ENCODE peak calls at places on chromosome 2, in ten cellular contexts. One of them, this sample, is unnamed.

GRCh38 chr2:190334479-190335224 is 8.7 kb upstream of the INPP1 start:
- DNase-seq in HL-60: no peak
- DNase-seq in CD4-positive, alpha-beta memory T cell: no peak
- DNase-seq in endodermal cell: no peak
- DNase-seq in ovary: no peak
- DNase-seq in coronary artery: no peak
- DNase-seq in lung: no peak
- DNase-seq in breast epithelium: no peak
- DNase-seq in adrenal gland: peak
- DNase-seq in IMR-90: no peak
- DNase-seq in this sample: no peak

GRCh38 chr2:6794484-6794883 is 71.2 kb downstream of the CMPK2 start:
- DNase-seq in coronary artery: no peak
- DNase-seq in adrenal gland: no peak
- DNase-seq in IMR-90: no peak
- DNase-seq in breast epithelium: no peak
- DNase-seq in ovary: no peak
- DNase-seq in endodermal cell: no peak
- DNase-seq in CD4-positive, alpha-beta memory T cell: no peak
- DNase-seq in HL-60: no peak
- DNase-seq in lung: no peak
- DNase-seq in this sample: no peak

GRCh38 chr2:212683346-212683745 is 144.7 kb upstream of the ERBB4 start:
- DNase-seq in endodermal cell: no peak
- DNase-seq in CD4-positive, alpha-beta memory T cell: no peak
- DNase-seq in adrenal gland: no peak
- DNase-seq in ovary: no peak
- DNase-seq in breast epithelium: no peak
- DNase-seq in IMR-90: peak
- DNase-seq in lung: no peak
- DNase-seq in HL-60: no peak
- DNase-seq in coronary artery: no peak
- DNase-seq in this sample: no peak

GRCh38 chr2:236290742-236291425 is 26.7 kb upstream of the ASB18 start:
- DNase-seq in breast epithelium: no peak
- DNase-seq in coronary artery: no peak
- DNase-seq in HL-60: no peak
- DNase-seq in ovary: no peak
- DNase-seq in adrenal gland: no peak
- DNase-seq in endodermal cell: no peak
- DNase-seq in CD4-positive, alpha-beta memory T cell: no peak
- DNase-seq in IMR-90: no peak
- DNase-seq in lung: no peak
- DNase-seq in this sample: no peak

GRCh38 chr2:216164087-216164486 is 54.9 kb downstream of the XRCC5 start:
- DNase-seq in endodermal cell: no peak
- DNase-seq in IMR-90: no peak
- DNase-seq in HL-60: no peak
- DNase-seq in lung: no peak
- DNase-seq in ovary: no peak
- DNase-seq in CD4-positive, alpha-beta memory T cell: no peak
- DNase-seq in coronary artery: no peak
- DNase-seq in breast epithelium: no peak
- DNase-seq in adrenal gland: no peak
- DNase-seq in this sample: no peak

GRCh38 chr2:168816369-168816768 is 13.9 kb downstream of the NOSTRIN start:
- DNase-seq in coronary artery: no peak
- DNase-seq in breast epithelium: no peak
- DNase-seq in lung: no peak
- DNase-seq in ovary: no peak
- DNase-seq in endodermal cell: no peak
- DNase-seq in CD4-positive, alpha-beta memory T cell: no peak
- DNase-seq in HL-60: no peak
- DNase-seq in IMR-90: peak
- DNase-seq in adrenal gland: peak
- DNase-seq in this sample: no peak

GRCh38 chr2:31688282-31688681 is 107.5 kb upstream of the SRD5A2 start:
- DNase-seq in lung: no peak
- DNase-seq in breast epithelium: no peak
- DNase-seq in CD4-positive, alpha-beta memory T cell: no peak
- DNase-seq in endodermal cell: no peak
- DNase-seq in coronary artery: no peak
- DNase-seq in ovary: no peak
- DNase-seq in adrenal gland: no peak
- DNase-seq in IMR-90: no peak
- DNase-seq in HL-60: peak
- DNase-seq in this sample: no peak

GRCh38 chr2:152157253-152157652 is 18.3 kb downstream of the STAM2 start:
- DNase-seq in adrenal gland: no peak
- DNase-seq in HL-60: no peak
- DNase-seq in lung: no peak
- DNase-seq in breast epithelium: no peak
- DNase-seq in CD4-positive, alpha-beta memory T cell: no peak
- DNase-seq in ovary: no peak
- DNase-seq in coronary artery: no peak
- DNase-seq in IMR-90: no peak
- DNase-seq in endodermal cell: no peak
- DNase-seq in this sample: no peak

GRCh38 chr2:101120124-101120996 is 30.8 kb downstream of the TBC1D8 start:
- DNase-seq in endodermal cell: no peak
- DNase-seq in IMR-90: peak
- DNase-seq in CD4-positive, alpha-beta memory T cell: no peak
- DNase-seq in adrenal gland: peak
- DNase-seq in coronary artery: peak
- DNase-seq in lung: peak
- DNase-seq in breast epithelium: peak
- DNase-seq in ovary: peak
- DNase-seq in HL-60: no peak
- DNase-seq in this sample: no peak

GRCh38 chr2:102686479-102687439 is 67.4 kb downstream of the SLC9A2 start:
- DNase-seq in CD4-positive, alpha-beta memory T cell: no peak
- DNase-seq in coronary artery: no peak
- DNase-seq in endodermal cell: no peak
- DNase-seq in ovary: no peak
- DNase-seq in adrenal gland: no peak
- DNase-seq in IMR-90: no peak
- DNase-seq in HL-60: peak
- DNase-seq in lung: no peak
- DNase-seq in breast epithelium: no peak
- DNase-seq in this sample: no peak

GRCh38 chr2:10141736-10142639 is 19.4 kb downstream of the RRM2 start:
- DNase-seq in lung: no peak
- DNase-seq in ovary: no peak
- DNase-seq in CD4-positive, alpha-beta memory T cell: peak
- DNase-seq in endodermal cell: peak
- DNase-seq in IMR-90: no peak
- DNase-seq in coronary artery: no peak
- DNase-seq in HL-60: no peak
- DNase-seq in adrenal gland: peak
- DNase-seq in breast epithelium: no peak
- DNase-seq in this sample: peak

GRCh38 chr2:160842286-160842685 is 317.9 kb upstream of the TANK start:
- DNase-seq in ovary: no peak
- DNase-seq in CD4-positive, alpha-beta memory T cell: no peak
- DNase-seq in IMR-90: no peak
- DNase-seq in HL-60: no peak
- DNase-seq in adrenal gland: no peak
- DNase-seq in endodermal cell: no peak
- DNase-seq in lung: no peak
- DNase-seq in coronary artery: no peak
- DNase-seq in breast epithelium: no peak
- DNase-seq in this sample: no peak

GRCh38 chr2:28613181-28613580 is 117.3 kb downstream of the PLB1 start:
- DNase-seq in adrenal gland: no peak
- DNase-seq in lung: no peak
- DNase-seq in IMR-90: no peak
- DNase-seq in ovary: no peak
- DNase-seq in HL-60: no peak
- DNase-seq in endodermal cell: no peak
- DNase-seq in coronary artery: no peak
- DNase-seq in CD4-positive, alpha-beta memory T cell: peak
- DNase-seq in breast epithelium: no peak
- DNase-seq in this sample: no peak

GRCh38 chr2:45688479-45689298 is 37.2 kb downstream of the PRKCE start:
- DNase-seq in coronary artery: no peak
- DNase-seq in IMR-90: peak
- DNase-seq in lung: no peak
- DNase-seq in adrenal gland: no peak
- DNase-seq in CD4-positive, alpha-beta memory T cell: no peak
- DNase-seq in breast epithelium: no peak
- DNase-seq in endodermal cell: no peak
- DNase-seq in HL-60: no peak
- DNase-seq in ovary: no peak
- DNase-seq in this sample: no peak

GRCh38 chr2:130336877-130337734 is 5.6 kb upstream of the IMP4 start:
- DNase-seq in coronary artery: no peak
- DNase-seq in adrenal gland: peak
- DNase-seq in lung: peak
- DNase-seq in IMR-90: peak
- DNase-seq in breast epithelium: peak
- DNase-seq in ovary: peak
- DNase-seq in endodermal cell: peak
- DNase-seq in CD4-positive, alpha-beta memory T cell: peak
- DNase-seq in HL-60: no peak
- DNase-seq in this sample: peak

GRCh38 chr2:203532957-203533695 is 2.0 kb downstream of the RAPH1 start:
- DNase-seq in CD4-positive, alpha-beta memory T cell: no peak
- DNase-seq in HL-60: no peak
- DNase-seq in lung: no peak
- DNase-seq in IMR-90: peak
- DNase-seq in breast epithelium: no peak
- DNase-seq in ovary: no peak
- DNase-seq in adrenal gland: peak
- DNase-seq in endodermal cell: no peak
- DNase-seq in coronary artery: no peak
- DNase-seq in this sample: no peak

GRCh38 chr2:99079226-99079625 is 62.3 kb upstream of the C2orf15 start:
- DNase-seq in ovary: no peak
- DNase-seq in breast epithelium: no peak
- DNase-seq in coronary artery: no peak
- DNase-seq in endodermal cell: no peak
- DNase-seq in CD4-positive, alpha-beta memory T cell: no peak
- DNase-seq in HL-60: no peak
- DNase-seq in IMR-90: no peak
- DNase-seq in adrenal gland: no peak
- DNase-seq in lung: no peak
- DNase-seq in this sample: no peak

GRCh38 chr2:164826293-164827243 is 15.1 kb downstream of the COBLL1 start:
- DNase-seq in endodermal cell: no peak
- DNase-seq in coronary artery: peak
- DNase-seq in HL-60: no peak
- DNase-seq in ovary: no peak
- DNase-seq in breast epithelium: peak
- DNase-seq in CD4-positive, alpha-beta memory T cell: no peak
- DNase-seq in IMR-90: peak
- DNase-seq in adrenal gland: peak
- DNase-seq in lung: peak
- DNase-seq in this sample: no peak
- H3K4me3 ChIP-seq in endodermal cell: no peak
- H3K4me3 ChIP-seq in coronary artery: peak
- H3K4me3 ChIP-seq in HL-60: no peak
- H3K4me3 ChIP-seq in ovary: no peak
- H3K4me3 ChIP-seq in breast epithelium: no peak
- H3K4me3 ChIP-seq in CD4-positive, alpha-beta memory T cell: no peak
- H3K4me3 ChIP-seq in IMR-90: no peak
- H3K4me3 ChIP-seq in adrenal gland: no peak
- H3K4me3 ChIP-seq in lung: no peak
- H3K4me3 ChIP-seq in this sample: no peak

GRCh38 chr2:235001237-235002133 is 49.7 kb downstream of the SH3BP4 start:
- DNase-seq in IMR-90: no peak
- DNase-seq in lung: no peak
- DNase-seq in HL-60: no peak
- DNase-seq in breast epithelium: no peak
- DNase-seq in ovary: no peak
- DNase-seq in endodermal cell: peak
- DNase-seq in adrenal gland: no peak
- DNase-seq in coronary artery: no peak
- DNase-seq in CD4-positive, alpha-beta memory T cell: no peak
- DNase-seq in this sample: no peak
- H3K27ac ChIP-seq in IMR-90: peak
- H3K27ac ChIP-seq in lung: no peak
- H3K27ac ChIP-seq in HL-60: no peak
- H3K27ac ChIP-seq in breast epithelium: no peak
- H3K27ac ChIP-seq in ovary: no peak
- H3K27ac ChIP-seq in endodermal cell: peak
- H3K27ac ChIP-seq in adrenal gland: peak
- H3K27ac ChIP-seq in coronary artery: no peak
- H3K27ac ChIP-seq in CD4-positive, alpha-beta memory T cell: no peak
- H3K27ac ChIP-seq in this sample: no peak

DNA sequence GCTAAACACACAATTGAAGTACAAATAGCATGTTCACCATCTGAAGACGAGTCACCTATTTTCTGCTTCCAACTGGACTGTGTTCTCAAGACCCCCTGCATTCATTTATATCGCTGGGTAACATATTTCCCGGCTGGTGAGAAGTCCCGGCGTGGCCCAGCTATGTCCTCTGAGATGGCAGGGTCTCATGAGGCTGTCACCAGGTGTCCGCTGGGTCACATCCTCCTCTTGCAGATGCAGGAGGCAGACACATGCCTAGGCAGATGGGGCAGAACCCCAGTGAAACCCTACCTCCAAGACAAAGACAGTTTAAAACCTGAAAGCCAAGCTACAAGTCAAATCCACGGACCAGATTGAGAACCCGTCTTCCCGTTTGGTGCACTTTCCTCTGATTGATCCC is 36.8 kb upstream of the UBE2F start:
- DNase-seq in CD4-positive, alpha-beta memory T cell: no peak
- DNase-seq in breast epithelium: no peak
- DNase-seq in adrenal gland: no peak
- DNase-seq in lung: no peak
- DNase-seq in endodermal cell: no peak
- DNase-seq in IMR-90: no peak
- DNase-seq in HL-60: no peak
- DNase-seq in ovary: no peak
- DNase-seq in coronary artery: no peak
- DNase-seq in this sample: no peak
- H3K4me3 ChIP-seq in CD4-positive, alpha-beta memory T cell: no peak
- H3K4me3 ChIP-seq in breast epithelium: no peak
- H3K4me3 ChIP-seq in adrenal gland: no peak
- H3K4me3 ChIP-seq in lung: no peak
- H3K4me3 ChIP-seq in endodermal cell: no peak
- H3K4me3 ChIP-seq in IMR-90: no peak
- H3K4me3 ChIP-seq in HL-60: no peak
- H3K4me3 ChIP-seq in ovary: no peak
- H3K4me3 ChIP-seq in coronary artery: no peak
- H3K4me3 ChIP-seq in this sample: no peak

GRCh38 chr2:176637497-176638166 is 368.4 kb downstream of the MTX2 start:
- DNase-seq in coronary artery: no peak
- DNase-seq in HL-60: no peak
- DNase-seq in adrenal gland: peak
- DNase-seq in lung: peak
- DNase-seq in ovary: peak
- DNase-seq in endodermal cell: peak
- DNase-seq in CD4-positive, alpha-beta memory T cell: no peak
- DNase-seq in IMR-90: peak
- DNase-seq in breast epithelium: no peak
- DNase-seq in this sample: no peak
- H3K27ac ChIP-seq in coronary artery: no peak
- H3K27ac ChIP-seq in HL-60: no peak
- H3K27ac ChIP-seq in adrenal gland: peak
- H3K27ac ChIP-seq in lung: no peak
- H3K27ac ChIP-seq in ovary: peak
- H3K27ac ChIP-seq in endodermal cell: no peak
- H3K27ac ChIP-seq in CD4-positive, alpha-beta memory T cell: no peak
- H3K27ac ChIP-seq in IMR-90: no peak
- H3K27ac ChIP-seq in breast epithelium: peak
- H3K27ac ChIP-seq in this sample: no peak

GRCh38 chr2:105078906-105079305 is 41.0 kb downstream of the MRPS9 start:
- DNase-seq in ovary: no peak
- DNase-seq in HL-60: no peak
- DNase-seq in IMR-90: peak
- DNase-seq in adrenal gland: no peak
- DNase-seq in CD4-positive, alpha-beta memory T cell: no peak
- DNase-seq in breast epithelium: no peak
- DNase-seq in endodermal cell: no peak
- DNase-seq in lung: no peak
- DNase-seq in coronary artery: no peak
- DNase-seq in this sample: no peak
- H3K4me3 ChIP-seq in ovary: no peak
- H3K4me3 ChIP-seq in HL-60: no peak
- H3K4me3 ChIP-seq in IMR-90: no peak
- H3K4me3 ChIP-seq in adrenal gland: no peak
- H3K4me3 ChIP-seq in CD4-positive, alpha-beta memory T cell: no peak
- H3K4me3 ChIP-seq in breast epithelium: no peak
- H3K4me3 ChIP-seq in endodermal cell: no peak
- H3K4me3 ChIP-seq in lung: no peak
- H3K4me3 ChIP-seq in coronary artery: no peak
- H3K4me3 ChIP-seq in this sample: no peak

This sample was measured in naive thymus-derived CD4-positive, alpha-beta T cell.